ENCODE peak calls at places on chromosomes 2 and 18, in four cellular contexts. One of them, this sample, is unnamed.

GRCh38 chr2:237864940-237865622 is 5.7 kb downstream of the RAMP1 start:
- DNase-seq in HepG2: no peak
- DNase-seq in A549: no peak
- DNase-seq in K562: no peak
- DNase-seq in this sample: no peak

GRCh38 chr18:33839452-33840225 is 261.6 kb downstream of the ASXL3 start:
- DNase-seq in HepG2: peak; percentile 55
- DNase-seq in A549: peak; percentile 33
- DNase-seq in K562: peak; percentile 31
- DNase-seq in this sample: no peak

GRCh38 chr2:11100976-11101375 is 54.3 kb upstream of the SLC66A3 start:
- DNase-seq in HepG2: no peak
- DNase-seq in A549: no peak
- DNase-seq in K562: no peak
- DNase-seq in this sample: no peak

GRCh38 chr2:132374551-132374950 is 42.1 kb upstream of the GPR39 start:
- DNase-seq in HepG2: no peak
- DNase-seq in A549: no peak
- DNase-seq in K562: no peak
- DNase-seq in this sample: no peak

GRCh38 chr2:175156534-175156933 is 11.5 kb downstream of the ATF2 start:
- DNase-seq in HepG2: no peak
- DNase-seq in A549: no peak
- DNase-seq in K562: no peak
- DNase-seq in this sample: no peak

GRCh38 chr2:102016399-102016955 is 24.7 kb downstream of the IL1R2 start:
- DNase-seq in HepG2: no peak
- DNase-seq in A549: no peak
- DNase-seq in K562: no peak
- DNase-seq in this sample: no peak

GRCh38 chr2:111712940-111713339 is 171.1 kb downstream of the ANAPC1 start:
- DNase-seq in HepG2: no peak
- DNase-seq in A549: no peak
- DNase-seq in K562: no peak
- DNase-seq in this sample: no peak

GRCh38 chr2:15763106-15763821 is 171.6 kb downstream of the DDX1 start:
- DNase-seq in HepG2: no peak
- DNase-seq in A549: no peak
- DNase-seq in K562: no peak
- DNase-seq in this sample: no peak

GRCh38 chr2:217491271-217491670 is 511.5 kb downstream of the TNS1 start:
- DNase-seq in HepG2: no peak
- DNase-seq in A549: no peak
- DNase-seq in K562: no peak
- DNase-seq in this sample: no peak

GRCh38 chr2:240784629-240785423 is 35.2 kb downstream of the KIF1A start:
- DNase-seq in HepG2: no peak
- DNase-seq in A549: no peak
- DNase-seq in K562: no peak
- DNase-seq in this sample: no peak

DNA sequence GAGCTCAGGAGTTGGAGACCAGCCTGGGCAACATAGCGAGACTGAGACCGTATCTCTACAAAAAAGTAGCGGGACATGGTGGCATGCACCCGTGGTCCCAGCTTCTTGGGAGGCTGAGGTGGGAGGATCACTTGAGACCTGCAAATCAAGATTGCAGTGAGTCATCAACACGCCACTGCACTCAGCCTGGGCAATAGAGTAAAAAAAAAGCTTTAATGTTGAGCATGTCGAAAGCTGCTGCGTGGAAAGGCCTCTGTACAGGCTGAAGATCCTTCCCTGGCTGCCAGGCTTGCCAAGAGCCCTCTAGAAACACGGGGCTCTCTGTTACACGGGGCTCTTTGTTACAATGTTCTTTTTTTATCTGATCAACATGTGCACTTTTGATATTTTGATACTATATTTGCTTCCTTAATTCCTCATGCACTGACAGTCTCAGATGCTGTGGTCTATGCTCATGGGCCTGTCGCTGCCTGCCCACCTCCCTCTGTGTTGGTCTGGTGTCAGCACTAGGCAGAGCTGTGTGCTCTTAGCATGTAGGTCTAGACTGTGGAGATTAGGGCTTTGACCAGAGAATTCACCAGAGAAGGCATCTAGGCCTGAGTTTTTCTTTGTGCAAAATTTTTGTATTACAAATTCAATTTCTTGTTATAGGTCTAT is 18.7 kb downstream of the CLK1 start:
- DNase-seq in HepG2: no peak
- DNase-seq in A549: no peak
- DNase-seq in K562: no peak
- DNase-seq in this sample: no peak
- TF ChIP-seq NR3C1 in HepG2: no peak
- TF ChIP-seq NR3C1 in A549: no peak
- TF ChIP-seq NR3C1 in K562: no peak
- TF ChIP-seq NR3C1 in this sample: no peak

GRCh38 chr18:68991281-68991680 is 193.4 kb downstream of the CCDC102B start:
- DNase-seq in HepG2: no peak
- DNase-seq in A549: no peak
- DNase-seq in K562: no peak
- DNase-seq in this sample: no peak
- TF ChIP-seq NR3C1 in HepG2: no peak
- TF ChIP-seq NR3C1 in A549: no peak
- TF ChIP-seq NR3C1 in K562: no peak
- TF ChIP-seq NR3C1 in this sample: no peak

GRCh38 chr2:232349946-232350635 is 28.5 kb upstream of the ALPP start:
- DNase-seq in HepG2: no peak
- DNase-seq in A549: no peak
- DNase-seq in K562: no peak
- DNase-seq in this sample: peak; percentile 6
- TF ChIP-seq NR3C1 in HepG2: no peak
- TF ChIP-seq NR3C1 in A549: no peak
- TF ChIP-seq NR3C1 in K562: no peak
- TF ChIP-seq NR3C1 in this sample: no peak

GRCh38 chr2:9300214-9300613 is 93.6 kb downstream of the ASAP2 start:
- DNase-seq in HepG2: no peak
- DNase-seq in A549: no peak
- DNase-seq in K562: no peak
- DNase-seq in this sample: no peak
- TF ChIP-seq NR3C1 in HepG2: no peak
- TF ChIP-seq NR3C1 in A549: no peak
- TF ChIP-seq NR3C1 in K562: no peak
- TF ChIP-seq NR3C1 in this sample: no peak

GRCh38 chr2:60644942-60645341 is 91.5 kb upstream of the BCL11A start:
- DNase-seq in HepG2: no peak
- DNase-seq in A549: no peak
- DNase-seq in K562: no peak
- DNase-seq in this sample: no peak
- TF ChIP-seq NR3C1 in HepG2: no peak
- TF ChIP-seq NR3C1 in A549: no peak
- TF ChIP-seq NR3C1 in K562: no peak
- TF ChIP-seq NR3C1 in this sample: no peak

DNA sequence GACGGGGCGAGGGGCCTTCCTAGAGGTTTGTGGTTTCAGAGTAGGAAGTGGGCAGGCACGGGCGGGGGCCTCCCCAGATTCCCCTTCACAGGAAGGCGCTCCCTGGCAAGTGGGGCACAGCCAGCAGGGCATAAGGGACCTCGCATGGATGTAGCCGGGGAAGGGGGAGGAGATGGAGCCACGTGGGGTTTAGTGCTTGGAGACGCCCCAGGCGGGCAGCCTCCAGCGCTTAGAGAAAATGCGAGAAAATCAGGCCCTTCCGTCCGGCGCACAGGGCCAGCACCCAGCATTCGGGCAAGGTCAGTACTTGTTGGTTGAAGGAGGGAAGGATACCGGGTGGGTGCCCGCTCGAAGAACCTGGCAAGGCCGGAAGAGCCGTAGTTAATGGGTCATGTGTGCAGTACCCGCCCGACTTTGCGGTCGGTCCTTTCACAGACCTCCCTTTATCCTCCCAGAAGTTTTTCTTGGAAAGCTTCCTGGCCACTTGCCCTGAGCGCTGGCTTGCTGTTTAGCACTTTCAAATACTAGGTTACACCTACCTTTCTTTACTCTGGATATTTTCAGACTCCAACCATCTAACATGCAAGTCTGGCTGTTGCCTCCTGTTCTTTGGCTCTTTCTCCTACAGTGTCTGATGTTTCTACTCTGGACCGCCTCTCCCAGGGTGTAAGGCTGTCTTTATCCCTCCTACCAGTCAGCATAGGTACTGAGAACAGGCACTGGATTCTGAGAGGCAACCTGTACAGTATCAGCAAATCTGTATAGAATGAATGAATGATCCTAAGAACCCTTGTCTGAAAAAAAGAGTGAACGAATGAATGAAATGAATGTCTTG is 78.1 kb downstream of the CIB4 start:
- DNase-seq in HepG2: no peak
- DNase-seq in A549: no peak
- DNase-seq in K562: no peak
- DNase-seq in this sample: no peak
- TF ChIP-seq NR3C1 in HepG2: no peak
- TF ChIP-seq NR3C1 in A549: no peak
- TF ChIP-seq NR3C1 in K562: no peak
- TF ChIP-seq NR3C1 in this sample: no peak

GRCh38 chr2:1799174-1799573 is 54.9 kb upstream of the PXDN start:
- DNase-seq in HepG2: no peak
- DNase-seq in A549: no peak
- DNase-seq in K562: no peak
- DNase-seq in this sample: no peak

GRCh38 chr2:1800306-1800705 is 56.0 kb upstream of the PXDN start:
- DNase-seq in HepG2: no peak
- DNase-seq in A549: no peak
- DNase-seq in K562: no peak
- DNase-seq in this sample: no peak

GRCh38 chr2:1800716-1801388 is 56.5 kb upstream of the PXDN start:
- DNase-seq in HepG2: no peak
- DNase-seq in A549: no peak
- DNase-seq in K562: no peak
- DNase-seq in this sample: no peak

GRCh38 chr2:1796581-1796930 is 52.2 kb upstream of the PXDN start:
- DNase-seq in HepG2: no peak
- DNase-seq in A549: no peak
- DNase-seq in K562: no peak
- DNase-seq in this sample: no peak

GRCh38 chr2:1798425-1799144 is 54.3 kb upstream of the PXDN start:
- DNase-seq in HepG2: no peak
- DNase-seq in A549: no peak
- DNase-seq in K562: no peak
- DNase-seq in this sample: no peak
- TF ChIP-seq NR3C1 in HepG2: no peak
- TF ChIP-seq NR3C1 in A549: no peak
- TF ChIP-seq NR3C1 in K562: no peak
- TF ChIP-seq NR3C1 in this sample: no peak